ENCODE peak calls at places on chromosomes 3 and 15, in four cellular contexts. E is uterus, A is BE2C, I is astrocyte. V is an unnamed sample. For H3K4me1, the result is how much of the 10 kb centered on the place peaks cover.

GRCh38 chr3:9047465-9048346 is 84.4 kb upstream of the RAD18 start:
- DNase-seq in E (no peak), A (no peak), I (no peak), V (no peak)

GRCh38 chr3:142929109-142929508 is 34.4 kb downstream of the PAQR9 start:
- DNase-seq in E (no peak), A (peak), I (no peak), V (peak)

GRCh38 chr15:77630956-77631789 is 1.5 kb downstream of the LINGO1 start:
- DNase-seq in E (no peak), A (no peak), I (no peak), V (no peak)

GRCh38 chr3:184766555-184767261 is 45.3 kb upstream of the VPS8 start:
- DNase-seq in E (no peak), A (no peak), I (no peak), V (no peak)

GRCh38 chr3:4689021-4689420 is 195.9 kb downstream of the ITPR1 start:
- DNase-seq in E (no peak), A (no peak), I (no peak), V (no peak)

GRCh38 chr3:1235526-1236120 is 142.8 kb downstream of the CNTN6 start:
- DNase-seq in E (no peak), A (peak), I (no peak), V (no peak)

GRCh38 chr3:43288366-43288765 is 2.0 kb downstream of the SNRK start:
- DNase-seq in E (no peak), A (no peak), I (peak), V (no peak)

GRCh38 chr3:197519801-197520211 is 36.0 kb downstream of the BDH1 start:
- DNase-seq in E (no peak), A (peak), I (no peak), V (no peak)

GRCh38 chr3:28577941-28578340 is 229.3 kb upstream of the AZI2 start:
- DNase-seq in E (no peak), A (no peak), I (no peak), V (no peak)

GRCh38 chr3:21942328-21942727 is 191.3 kb upstream of the ZNF385D start:
- DNase-seq in E (no peak), A (no peak), I (peak), V (peak)

GRCh38 chr3:169236662-169237174 is 426.8 kb downstream of the MECOM start:
- DNase-seq in E (no peak), A (no peak), I (no peak), V (no peak)

GRCh38 chr15:42608110-42608531 is 32.7 kb downstream of the STARD9 start:
- DNase-seq in E (no peak), A (peak), I (peak), V (no peak)

GRCh38 chr3:17431004-17431403 is 311.4 kb downstream of the TBC1D5 start:
- DNase-seq in E (no peak), A (no peak), I (peak), V (no peak)

GRCh38 chr15:69591905-69592508 is 139.4 kb downstream of the RPLP1 start:
- DNase-seq in E (no peak), A (no peak), I (no peak), V (no peak)

GRCh38 chr15:58856090-58856489 is 77.4 kb downstream of the SLTM start:
- DNase-seq in E (no peak), A (no peak), I (peak), V (no peak)

GRCh38 chr3:44555753-44556152 is 760 bp downstream of the ZKSCAN7 start:
- DNase-seq in E (no peak), A (no peak), I (no peak), V (no peak)

GRCh38 chr15:70831094-70831911 is 22.7 kb downstream of the LARP6 start:
- DNase-seq in E (no peak), A (no peak), I (no peak), V (no peak)

GRCh38 chr3:51975857-51976549 is 1.1 kb downstream of the ABHD14A start:
- DNase-seq in E (peak), A (peak), I (peak), V (peak)

DNA sequence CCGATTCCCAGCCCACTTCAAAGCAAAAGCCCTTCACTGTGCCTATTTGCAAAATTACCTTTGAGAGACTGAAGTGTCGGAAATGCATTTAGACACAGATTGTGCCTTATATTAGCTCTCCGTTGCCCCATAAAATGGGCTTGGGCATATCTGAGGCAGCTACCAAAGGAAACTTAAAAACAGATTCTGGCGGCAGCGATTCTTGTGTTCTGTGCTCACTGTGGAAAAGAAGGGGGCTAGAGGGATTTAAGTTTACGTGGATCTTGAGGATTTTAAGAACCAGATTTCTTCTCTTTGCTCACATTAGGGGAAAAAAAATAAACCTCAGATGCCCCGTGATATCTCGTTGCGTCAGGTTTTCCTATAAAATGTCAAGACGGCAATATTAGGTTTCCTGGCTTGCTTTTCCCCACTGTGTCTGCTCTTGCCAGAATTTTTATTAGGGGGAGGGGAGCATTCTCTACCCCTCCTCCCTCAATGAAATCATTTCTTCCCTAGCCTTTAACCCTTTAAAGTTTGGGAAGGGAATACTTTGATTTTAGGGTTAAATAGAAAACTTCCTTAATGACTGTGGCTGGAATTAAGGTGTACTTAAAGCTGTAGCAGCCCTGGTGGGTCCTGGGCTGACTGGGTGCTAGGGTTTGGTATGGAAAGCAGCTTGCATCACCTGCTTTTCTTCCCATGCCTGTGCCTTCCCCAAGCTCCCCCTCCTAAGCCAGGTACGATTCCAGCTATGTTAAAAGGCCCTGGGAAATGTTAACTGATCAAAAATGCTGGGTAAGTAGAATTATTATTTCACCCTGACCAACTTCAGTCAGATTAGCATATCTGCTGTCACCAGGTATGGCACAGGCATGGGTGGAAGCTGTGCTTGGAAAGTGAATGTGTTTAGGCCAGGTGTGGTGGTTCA is 73.8 kb downstream of the SMAD3 start:
- DNase-seq in E (no peak), A (no peak), I (no peak), V (no peak)
- H3K4me3 ChIP-seq in E (no peak), A (no peak), I (no peak), V (peak)

GRCh38 chr3:147661916-147662315 is 252.8 kb downstream of the ZIC1 start:
- DNase-seq in E (no peak), A (no peak), I (no peak), V (no peak)
- H3K4me1 ChIP-seq in E (under half), A (under half), I (under half), V (under half)

GRCh38 chr15:65336369-65336766 is 31.9 kb downstream of the RNU5B-1 start:
- DNase-seq in E (no peak), A (no peak), I (no peak), V (no peak)
- TF ChIP-seq CTCF in E (no peak), A (no peak), I (no peak), V (no peak)

GRCh38 chr3:32816439-32817194 is 1.2 kb upstream of the TRIM71 start:
- DNase-seq in E (no peak), A (peak), I (no peak), V (no peak)

GRCh38 chr3:32817561-32818430 is at the start of gene TRIM71:
- DNase-seq in E (no peak), A (no peak), I (no peak), V (no peak)

GRCh38 chr3:32815812-32816438 is 1.9 kb upstream of the TRIM71 start:
- DNase-seq in E (no peak), A (no peak), I (no peak), V (no peak)

GRCh38 chr3:32818431-32819085 is 761 bp downstream of the TRIM71 start:
- DNase-seq in E (no peak), A (no peak), I (no peak), V (no peak)

DNA sequence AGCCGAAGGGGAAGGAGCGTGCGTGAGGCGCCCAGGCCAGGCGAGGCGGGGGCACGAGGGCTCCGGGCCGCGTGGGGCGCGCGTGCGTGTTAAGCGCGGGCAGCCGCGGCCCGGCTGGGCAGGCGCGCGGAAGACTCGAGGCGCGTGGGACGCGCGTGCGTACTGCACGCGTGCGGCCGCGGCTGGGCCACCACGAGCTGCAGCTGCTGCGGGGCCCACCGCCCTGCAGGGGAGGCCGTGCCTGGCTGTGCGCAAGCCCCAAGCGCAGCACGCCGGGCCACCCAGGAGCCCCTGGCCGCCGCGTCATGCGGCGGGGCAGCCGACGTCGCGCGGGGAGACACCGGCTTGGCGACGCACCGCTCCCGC is 619 bp upstream of the TRIM71 start:
- DNase-seq in E (no peak), A (no peak), I (no peak), V (no peak)
- H3K4me3 ChIP-seq in E (no peak), A (no peak), I (peak), V (peak)

GRCh38 chr15:92808611-92809063 is 91.5 kb upstream of the CHD2 start:
- DNase-seq in E (peak), A (peak), I (peak), V (peak)

GRCh38 chr15:92810418-92811138 is 89.5 kb upstream of the CHD2 start:
- DNase-seq in E (peak), A (peak), I (peak), V (peak)

GRCh38 chr15:92809880-92810361 is 90.2 kb upstream of the CHD2 start:
- DNase-seq in E (no peak), A (peak), I (peak), V (no peak)

GRCh38 chr15:92807971-92808571 is 92.1 kb upstream of the CHD2 start:
- DNase-seq in E (no peak), A (no peak), I (no peak), V (no peak)

DNA sequence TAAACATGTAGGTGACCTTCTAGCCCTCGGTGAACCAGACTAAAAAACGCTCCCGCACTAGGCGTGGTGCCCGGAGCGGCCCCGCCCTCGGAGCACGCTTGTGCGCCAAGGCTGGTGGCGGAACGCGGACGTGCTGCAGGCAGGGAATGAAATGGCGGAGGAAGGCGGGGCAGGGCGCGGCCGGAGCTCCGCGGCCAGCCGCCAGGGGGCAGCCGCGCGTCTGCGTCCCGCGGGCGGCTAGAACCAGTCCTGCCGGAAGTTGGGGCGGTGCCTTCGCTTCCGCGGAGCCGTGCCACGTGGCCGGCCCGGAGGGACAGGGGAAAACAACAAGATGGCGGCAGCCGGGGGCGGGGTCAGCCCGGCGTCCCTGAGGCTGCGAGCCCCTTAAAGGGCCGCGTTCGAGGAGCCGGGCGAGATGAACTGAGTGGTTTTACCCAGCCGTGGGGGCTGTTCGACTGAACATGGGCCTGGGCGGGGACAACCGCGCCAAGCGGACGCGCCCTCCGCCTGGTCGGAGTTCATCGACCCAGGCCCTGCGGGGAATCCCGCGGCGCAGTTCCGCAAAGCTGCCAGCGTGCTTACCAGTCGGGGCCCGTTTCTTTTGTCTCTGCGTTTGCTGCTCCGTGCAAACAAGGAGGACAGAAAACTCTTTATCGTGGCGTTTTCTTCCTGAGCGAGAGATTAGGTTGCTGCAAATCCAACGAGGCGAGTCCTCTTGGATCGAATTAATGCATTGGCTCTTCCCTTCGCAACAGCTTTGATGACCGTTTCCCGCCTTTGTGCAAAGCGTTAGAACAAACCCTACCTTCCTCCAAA is 90.9 kb upstream of the CHD2 start:
- DNase-seq in E (peak), A (peak), I (peak), V (peak)
- H3K4me1 ChIP-seq in E (under half), A (under half), I (under half), V (under half)

GRCh38 chr15:91839867-91840266 is 13.6 kb upstream of the SLCO3A1 start:
- DNase-seq in E (no peak), A (no peak), I (no peak), V (no peak)
- TF ChIP-seq CTCF in E (no peak), A (no peak), I (no peak), V (no peak)

GRCh38 chr3:111999924-112000835 is 1.5 kb downstream of the TAGLN3 start:
- DNase-seq in E (no peak), A (no peak), I (peak), V (no peak)
- H3K4me3 ChIP-seq in E (no peak), A (peak), I (peak), V (no peak)

DNA sequence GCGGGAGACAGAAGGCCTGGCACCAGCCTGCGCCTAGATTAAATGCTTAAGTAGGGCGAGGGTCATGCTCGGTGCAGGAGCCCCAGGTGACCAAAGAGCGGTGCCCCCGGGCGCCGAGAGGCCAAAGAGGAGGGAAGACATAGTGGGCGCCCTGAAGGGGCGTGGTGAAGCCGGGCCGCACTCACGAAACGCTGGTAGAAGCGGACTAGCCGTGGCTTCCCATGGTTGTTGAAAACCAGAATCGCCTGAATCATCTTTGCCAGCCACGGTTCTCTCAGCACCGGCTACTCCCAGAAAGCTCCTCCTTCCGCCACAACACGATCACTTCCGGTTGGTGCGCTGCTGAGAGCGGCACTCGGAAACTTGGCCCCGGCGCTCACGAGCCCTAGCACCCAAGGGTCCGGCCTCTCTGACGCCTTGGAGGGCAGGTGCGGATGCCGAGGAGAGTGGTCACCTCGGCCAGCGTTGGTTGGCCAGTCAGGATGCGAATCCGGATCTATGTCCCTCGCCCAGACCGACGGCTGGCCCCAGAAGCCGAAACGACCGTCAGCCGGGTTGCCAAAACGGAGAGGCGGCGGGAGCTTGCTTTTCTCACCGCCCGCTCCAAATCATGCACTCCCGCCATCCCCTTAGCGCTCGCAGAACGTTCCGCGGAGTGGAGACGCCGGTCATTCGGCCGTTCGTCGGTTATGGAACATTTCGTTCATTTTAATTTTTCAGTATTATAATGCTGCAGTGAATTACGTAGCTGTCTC is at the start of gene AP3S2:
- DNase-seq in E (peak), A (peak), I (peak), V (peak)
- H3K4me1 ChIP-seq in E (under half), A (under half), I (under half), V (under half)

GRCh38 chr3:170368921-170369320 is 11.4 kb downstream of the SKIL start:
- DNase-seq in E (no peak), A (no peak), I (no peak), V (no peak)
- TF ChIP-seq CTCF in E (no peak), A (peak), I (peak), V (no peak)